ENCODE peak calls at places on chromosomes 3 and 15, in six cellular contexts. D is glutamatergic neuron; T is stimulated activated CD8-positive, alpha-beta memory T cell treated with anti-CD3 and anti-CD28 coated beads, Interleukin-4, amount 100 ng/mL, for 1 hour; Q is pulmonary artery endothelial cell; J is cardiac septum; L is NCI-H460. H is an unnamed sample.

GRCh38 chr15:32877620-32878019 is 159.8 kb downstream of the GREM1 start:
- DNase-seq in Q (peak; percentile 13), J (no peak), L (no peak), D (no peak), T (no peak), H (no peak)

GRCh38 chr3:53921296-53921695 is 29.6 kb upstream of the SELENOK start:
- DNase-seq in D (no peak), T (no peak), Q (no peak), L (peak; percentile 8), J (no peak), H (no peak)

GRCh38 chr15:89749951-89750559 is 994 bp downstream of the MESP1 start:
- DNase-seq in L (no peak), D (no peak), T (no peak), Q (no peak), J (no peak), H (no peak)

GRCh38 chr3:124964432-124964831 is 29.9 kb upstream of the MUC13 start:
- DNase-seq in Q (no peak), L (no peak), T (no peak), D (no peak), J (no peak), H (no peak)

GRCh38 chr15:55737373-55737772 is 5.6 kb downstream of the PRTG start:
- DNase-seq in D (no peak), T (no peak), J (no peak), L (no peak), Q (peak; percentile 20), H (no peak)

GRCh38 chr15:35327789-35328188 is 218.2 kb downstream of the DPH6 start:
- DNase-seq in T (no peak), Q (no peak), D (no peak), L (no peak), J (no peak), H (no peak)

GRCh38 chr3:66224220-66224619 is 3.4 kb downstream of the SLC25A26 start:
- DNase-seq in D (no peak), J (no peak), L (no peak), Q (no peak), T (no peak), H (no peak)

GRCh38 chr3:67044955-67045354 is 46.8 kb downstream of the KBTBD8 start:
- DNase-seq in J (no peak), L (no peak), T (no peak), D (no peak), Q (no peak), H (no peak)

GRCh38 chr3:11514191-11514770 is 129.4 kb downstream of the VGLL4 start:
- DNase-seq in Q (peak; percentile 94), T (no peak), D (no peak), J (no peak), L (no peak), H (no peak)

GRCh38 chr3:15796331-15796730 is 1.4 kb downstream of the ANKRD28 start:
- DNase-seq in J (no peak), Q (no peak), D (no peak), L (no peak), T (no peak), H (no peak)

GRCh38 chr3:162136136-162136535 is 639.5 kb downstream of the OTOL1 start:
- DNase-seq in D (no peak), J (no peak), L (no peak), T (no peak), Q (no peak), H (no peak)

GRCh38 chr3:58170376-58170775 is 40.4 kb downstream of the DNASE1L3 start:
- DNase-seq in T (no peak), L (no peak), D (no peak), Q (no peak), J (no peak), H (no peak)

GRCh38 chr15:48472756-48473155 is 141.5 kb downstream of the DUT start:
- DNase-seq in D (no peak), Q (no peak), L (peak; percentile 30), J (no peak), T (no peak), H (no peak)

GRCh38 chr15:84781505-84781904 is 33.1 kb downstream of the ZNF592 start:
- DNase-seq in L (no peak), D (no peak), T (no peak), Q (no peak), J (no peak), H (no peak)

GRCh38 chr3:66162766-66163165 is 58.0 kb upstream of the SLC25A26 start:
- DNase-seq in D (no peak), T (no peak), Q (no peak), L (no peak), J (no peak), H (no peak)

GRCh38 chr15:68935400-68935937 is 5.1 kb downstream of the SPESP1 start:
- DNase-seq in Q (no peak), J (no peak), D (no peak), T (no peak), L (no peak), H (no peak)

GRCh38 chr3:43191116-43191515 is 85.2 kb upstream of the POMGNT2 start:
- DNase-seq in L (no peak), D (no peak), Q (no peak), T (no peak), J (peak; percentile 31), H (no peak)

GRCh38 chr3:149547954-149548728 is 73.6 kb downstream of the TM4SF4 start:
- DNase-seq in D (no peak), J (no peak), Q (no peak), T (no peak), L (peak; percentile 86), H (no peak)

GRCh38 chr15:29815000-29815704 is 7.1 kb downstream of the TJP1 start:
- DNase-seq in Q (no peak), J (no peak), T (no peak), L (peak; percentile 24), D (no peak), H (no peak)

GRCh38 chr3:120218981-120219380 is 66.0 kb downstream of the GPR156 start:
- DNase-seq in D (no peak), J (no peak), L (no peak), T (no peak), Q (no peak), H (no peak)

GRCh38 chr15:78098131-78098755 is 5.9 kb downstream of the SH2D7 start:
- DNase-seq in T (no peak), L (no peak), Q (no peak), J (no peak), D (no peak), H (no peak)

GRCh38 chr15:80474751-80475295 is 70.6 kb downstream of the ARNT2 start:
- DNase-seq in D (no peak), L (no peak), Q (no peak), J (no peak), T (no peak), H (no peak)

GRCh38 chr3:38108649-38109579 is 28.0 kb downstream of the ACAA1 start:
- DNase-seq in T (no peak), J (no peak), D (no peak), L (no peak), Q (no peak), H (no peak)

GRCh38 chr15:58401991-58402649 is 29.7 kb upstream of the LIPC start:
- DNase-seq in Q (no peak), D (no peak), J (no peak), L (no peak), T (no peak), H (no peak)

GRCh38 chr3:164640586-164640985 is 437.7 kb downstream of the SI start:
- DNase-seq in Q (no peak), L (no peak), D (no peak), T (no peak), J (no peak), H (no peak)

GRCh38 chr15:51051776-51052175 is 42.9 kb downstream of the TNFAIP8L3 start:
- DNase-seq in J (no peak), Q (peak; percentile 32), L (no peak), T (no peak), D (no peak), H (no peak)

GRCh38 chr3:157239082-157239704 is 79.2 kb upstream of the CCNL1 start:
- DNase-seq in Q (peak; percentile 17), L (peak; percentile 58), D (peak; percentile 78), T (peak; percentile 46), J (peak; percentile 82), H (no peak)

GRCh38 chr15:68313501-68314390 is 36.2 kb downstream of the FEM1B start:
- DNase-seq in L (no peak), T (no peak), J (peak; percentile 67), Q (no peak), D (no peak), H (no peak)

GRCh38 chr15:47812436-47813109 is 95.3 kb downstream of the SEMA6D start:
- DNase-seq in L (peak; percentile 23), T (no peak), J (no peak), D (no peak), Q (peak; percentile 11), H (no peak)

GRCh38 chr3:171491412-171491811 is 31.2 kb upstream of the TNIK start:
- DNase-seq in Q (no peak), J (no peak), D (no peak), L (no peak), T (no peak), H (no peak)

GRCh38 chr3:145145461-145145860 is 1015.5 kb downstream of the PLOD2 start:
- DNase-seq in J (no peak), T (no peak), D (no peak), Q (no peak), L (no peak), H (no peak)

GRCh38 chr3:39705351-39705900 is 104.0 kb upstream of the MYRIP start:
- DNase-seq in T (no peak), J (no peak), D (no peak), Q (no peak), L (no peak), H (no peak)

GRCh38 chr15:55319537-55320325 is 709 bp downstream of the PIGB start:
- DNase-seq in Q (no peak), J (no peak), T (no peak), D (no peak), L (no peak), H (no peak)

GRCh38 chr3:196712514-196713413 is 587 bp downstream of the PIGX start:
- DNase-seq in D (no peak), T (peak; percentile 45), L (peak; percentile 8), J (peak; percentile 89), Q (no peak), H (peak; percentile 10)

GRCh38 chr3:9704343-9705322 is 1.0 kb downstream of the CPNE9 start:
- DNase-seq in Q (no peak), J (no peak), L (no peak), T (no peak), D (peak; percentile 94), H (no peak)

GRCh38 chr15:24823473-24823872 is 131.3 kb upstream of the SNRPN start:
- DNase-seq in J (peak; percentile 79), T (no peak), L (no peak), Q (no peak), D (peak; percentile 93), H (no peak)

GRCh38 chr3:167406876-167407492 is 26.9 kb upstream of the ZBBX start:
- DNase-seq in Q (no peak), J (no peak), L (peak; percentile 35), T (no peak), D (peak; percentile 42), H (no peak)

GRCh38 chr3:4740397-4741105 is 238.7 kb upstream of the BHLHE40 start:
- DNase-seq in T (no peak), L (no peak), J (no peak), Q (no peak), D (no peak), H (no peak)

GRCh38 chr3:108552267-108553159 is 36.7 kb downstream of the CIP2A start:
- DNase-seq in L (peak; percentile 46), Q (peak; percentile 10), J (no peak), T (no peak), D (no peak), H (no peak)

GRCh38 chr15:38127306-38127731 is 125.3 kb upstream of the SPRED1 start:
- DNase-seq in Q (no peak), L (no peak), T (no peak), D (no peak), J (no peak), H (no peak)

H was measured in cerebellar nuclear complex.